ENCODE peak calls at places on chromosomes 4 and X, in ten cellular contexts. K is keratinocyte; Q is heart left ventricle; G is left ventricle myocardium inferior; S is lower lobe of right lung; A is CD8-positive, alpha-beta T cell; N is bronchial epithelial cell; J is IMR-90; L is fibroblast of lung; V is gastrocnemius medialis. E is an unnamed sample.

GRCh38 chr4:154559141-154559841 is 3.5 kb upstream of the FGB start:
- DNase-seq in K (no peak), Q (no peak), G (no peak), S (no peak), A (no peak), N (peak; percentile 68), J (peak; percentile 65), L (peak; percentile 60), V (no peak), E (no peak)

GRCh38 chrX:37542791-37543190 is 28.7 kb upstream of the LANCL3 start:
- DNase-seq in K (no peak), Q (no peak), G (no peak), S (no peak), A (no peak), N (no peak), J (no peak), L (no peak), V (no peak), E (no peak)

GRCh38 chr4:36242629-36243354 is 1.5 kb downstream of the ARAP2 start:
- DNase-seq in K (no peak), Q (no peak), G (no peak), S (no peak), A (no peak), N (peak; percentile 56), J (no peak), L (peak; percentile 45), V (no peak), E (no peak)

GRCh38 chr4:80454040-80454439 is 118.5 kb downstream of the CFAP299 start:
- DNase-seq in K (peak; percentile 65), Q (no peak), G (no peak), S (no peak), A (no peak), N (peak; percentile 96), J (peak; percentile 54), L (peak; percentile 65), V (no peak), E (no peak)

GRCh38 chrX:147958316-147958715 is 22.8 kb upstream of the FMR1NB start:
- DNase-seq in K (no peak), Q (no peak), G (no peak), S (no peak), A (no peak), N (peak; percentile 56), J (peak; percentile 57), L (peak; percentile 64), V (no peak), E (peak; percentile 12)

GRCh38 chr4:168633474-168633873 is 136.6 kb downstream of the PALLD start:
- DNase-seq in K (no peak), Q (no peak), G (no peak), S (no peak), A (no peak), N (no peak), J (no peak), L (no peak), V (no peak), E (no peak)

GRCh38 chr4:73430188-73430587 is 5.8 kb upstream of the AFP start:
- DNase-seq in K (no peak), Q (no peak), G (no peak), S (no peak), A (no peak), N (no peak), J (no peak), L (no peak), V (no peak), E (no peak)

GRCh38 chrX:10486373-10486772 is 134.0 kb downstream of the MID1 start:
- DNase-seq in K (peak; percentile 21), Q (no peak), G (no peak), S (no peak), A (no peak), N (peak; percentile 86), J (peak; percentile 84), L (peak; percentile 81), V (no peak), E (peak; percentile 35)

GRCh38 chr4:145044341-145044740 is 53.7 kb downstream of the ANAPC10 start:
- DNase-seq in K (no peak), Q (no peak), G (no peak), S (no peak), A (no peak), N (peak; percentile 23), J (peak; percentile 55), L (peak; percentile 79), V (no peak), E (no peak)

GRCh38 chr4:86496094-86497060 is 97.7 kb upstream of the PTPN13 start:
- DNase-seq in K (no peak), Q (no peak), G (no peak), S (no peak), A (no peak), N (peak; percentile 81), J (peak; percentile 57), L (peak; percentile 25), V (no peak), E (no peak)

GRCh38 chr4:122652379-122652778 is 31.5 kb upstream of the IL21 start:
- DNase-seq in K (peak; percentile 36), Q (no peak), G (no peak), S (no peak), A (peak; percentile 28), N (peak; percentile 68), J (peak; percentile 81), L (peak; percentile 51), V (no peak), E (no peak)

GRCh38 chr4:106287353-106287969 is 28.5 kb downstream of the TBCK start:
- DNase-seq in K (no peak), Q (no peak), G (no peak), S (no peak), A (no peak), N (peak; percentile 96), J (peak; percentile 95), L (peak; percentile 69), V (no peak), E (peak; percentile 60)

GRCh38 chr4:107094976-107095375 is 58.9 kb upstream of the DKK2 start:
- DNase-seq in K (no peak), Q (no peak), G (no peak), S (no peak), A (no peak), N (no peak), J (no peak), L (no peak), V (no peak), E (no peak)

GRCh38 chr4:109368661-109369060 is 65.0 kb upstream of the SEC24B start:
- DNase-seq in K (no peak), Q (no peak), G (no peak), S (no peak), A (no peak), N (no peak), J (no peak), L (peak; percentile 55), V (no peak), E (no peak)

DNA sequence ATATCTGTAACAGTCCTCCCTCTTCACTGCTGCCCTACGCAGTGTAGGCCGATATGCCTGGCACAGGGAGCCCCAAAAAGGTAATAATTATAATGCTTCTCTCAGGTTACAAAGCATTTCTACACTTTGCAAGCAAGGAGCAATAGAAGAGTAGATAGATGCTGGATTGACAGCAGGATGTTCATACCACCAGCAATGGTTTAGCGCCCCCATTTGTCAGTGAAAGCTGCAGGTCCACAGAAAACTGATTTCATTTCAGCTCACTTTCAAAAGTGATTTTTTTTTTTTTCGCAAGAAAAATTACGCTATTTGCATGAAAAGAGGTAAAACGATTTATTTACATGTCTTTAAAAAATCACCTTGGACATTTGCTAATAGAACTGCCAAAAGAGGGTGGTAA is 34.5 kb downstream of the HPF1 start:
- DNase-seq in K (no peak), Q (no peak), G (no peak), S (no peak), A (peak; percentile 33), N (no peak), J (no peak), L (no peak), V (no peak), E (no peak)
- TF ChIP-seq CTCF in K (no peak), Q (no peak), G (no peak), S (no peak), A (peak; percentile 16), N (no peak), J (peak; percentile 15), L (peak; percentile 9), V (no peak), E (peak; percentile 24)

GRCh38 chrX:43469391-43470054 is 186.6 kb upstream of the MAOA start:
- DNase-seq in K (no peak), Q (no peak), G (no peak), S (no peak), A (no peak), N (no peak), J (no peak), L (no peak), V (no peak), E (no peak)

DNA sequence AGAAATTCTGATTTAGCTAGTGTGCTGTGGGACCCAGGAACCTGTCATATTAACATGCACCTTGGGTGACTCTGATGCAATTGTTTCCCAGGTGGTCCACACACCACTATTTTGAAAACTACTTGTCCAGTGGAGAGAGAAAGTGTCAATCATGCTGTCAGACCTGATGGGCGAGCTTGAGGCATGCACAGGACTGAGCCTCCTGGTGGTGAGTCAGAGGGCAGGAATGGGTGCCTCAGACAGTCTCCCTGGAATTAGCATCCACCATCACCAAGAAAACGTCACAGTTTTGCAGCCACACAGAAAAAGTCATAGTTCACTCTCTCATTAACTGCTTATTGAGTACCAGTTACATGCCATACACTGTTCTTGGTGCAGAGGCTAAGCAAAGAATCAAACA is 181.8 kb upstream of the MAOA start:
- DNase-seq in K (peak; percentile 13), Q (no peak), G (no peak), S (no peak), A (no peak), N (peak; percentile 56), J (no peak), L (no peak), V (no peak), E (no peak)
- H3K27me3 ChIP-seq in K (no peaks in the 10 kb centered on the region), Q (no peaks in the 10 kb centered on the region), G (no peaks in the 10 kb centered on the region), S (no peaks in the 10 kb centered on the region), A (no peaks in the 10 kb centered on the region), N (no peaks in the 10 kb centered on the region), J (no peaks in the 10 kb centered on the region), L (no peaks in the 10 kb centered on the region), V (no peaks in the 10 kb centered on the region), E (no peaks in the 10 kb centered on the region)

DNA sequence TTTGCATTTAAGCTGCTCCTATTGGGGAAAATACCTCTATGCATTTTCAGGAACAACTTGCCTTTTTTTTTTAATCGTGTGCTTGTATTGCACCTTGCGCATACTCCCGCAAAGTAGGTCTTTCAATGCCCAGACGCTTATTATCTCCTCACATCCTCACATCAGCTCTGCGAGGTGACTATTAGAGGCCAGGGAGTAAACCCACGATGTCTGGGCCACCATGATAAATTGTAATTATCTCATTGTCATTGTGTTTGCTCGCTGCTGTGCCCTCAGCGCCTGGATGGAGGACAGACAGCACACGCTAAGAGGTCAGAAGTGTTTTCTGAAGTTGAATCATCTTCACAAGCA is 974 bp upstream of the RELL1 start:
- DNase-seq in K (no peak), Q (no peak), G (no peak), S (no peak), A (no peak), N (no peak), J (no peak), L (no peak), V (no peak), E (no peak)
- H3K4me3 ChIP-seq in K (peak overlapping the region; percentile 65), Q (peak overlapping the region; percentile 55), G (peak overlapping the region; percentile 92), S (peak overlapping the region; percentile 98), A (no peak overlapping the region), N (no peak overlapping the region), J (peak overlapping the region; percentile 50), L (peak overlapping the region; percentile 64), V (peak overlapping the region; percentile 61), E (peak overlapping the region; percentile 54)

DNA sequence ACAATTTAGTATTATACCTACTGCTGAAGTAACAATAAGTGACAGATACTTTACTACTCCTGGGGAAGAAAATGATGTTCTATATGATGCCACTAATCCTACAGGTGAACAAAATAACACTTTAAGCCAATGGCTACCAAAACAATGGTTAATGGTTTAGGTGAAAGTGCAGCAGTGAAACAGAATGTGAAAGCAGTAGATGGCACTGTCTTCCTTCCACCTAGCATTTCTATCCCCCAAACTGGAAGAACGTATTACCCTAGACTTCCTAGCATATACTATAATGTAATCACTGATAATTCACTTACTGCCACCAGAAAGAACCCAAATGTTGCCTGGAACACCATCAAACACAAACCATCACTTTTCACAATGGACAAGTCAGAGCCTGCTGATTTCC is 18.9 kb upstream of the CABS1 start:
- DNase-seq in K (no peak), Q (no peak), G (no peak), S (no peak), A (no peak), N (peak; percentile 3), J (no peak), L (no peak), V (no peak), E (no peak)
- TF ChIP-seq CTCF in K (no peak), Q (no peak), G (no peak), S (no peak), A (no peak), N (peak; percentile 3), J (no peak), L (no peak), V (no peak), E (no peak)

E was measured in BJ.